ENCODE peak calls at places on chromosomes 11 and 22, in eight cellular contexts. K is Peyer's patch, W is heart left ventricle, D is H54, H is endothelial cell of umbilical vein, N is body of pancreas, Y is GM12891, U is IMR-90. J is an unnamed sample.

GRCh38 chr22:30196867-30197336 is 49.7 kb downstream of the LIF start:
- DNase-seq in K (no peak), W (no peak), D (no peak), H (no peak), N (no peak), Y (no peak), U (no peak), J (no peak)

GRCh38 chr11:59600234-59600633 is 15.3 kb downstream of the OSBP start:
- DNase-seq in K (no peak), W (no peak), D (no peak), H (no peak), N (no peak), Y (no peak), U (no peak), J (no peak)

GRCh38 chr11:116576523-116576922 is 196.3 kb downstream of the BUD13 start:
- DNase-seq in K (no peak), W (no peak), D (peak), H (no peak), N (no peak), Y (no peak), U (no peak), J (no peak)

GRCh38 chr11:86408845-86409244 is 34.2 kb downstream of the CCDC81 start:
- DNase-seq in K (no peak), W (no peak), D (no peak), H (no peak), N (no peak), Y (no peak), U (no peak), J (no peak)

GRCh38 chr11:96329419-96329818 is 13.6 kb downstream of the MAML2 start:
- DNase-seq in K (no peak), W (no peak), D (no peak), H (no peak), N (no peak), Y (no peak), U (no peak), J (no peak)

GRCh38 chr11:1567052-1567720 is 4.9 kb downstream of the DUSP8 start:
- DNase-seq in K (no peak), W (peak), D (no peak), H (no peak), N (no peak), Y (peak), U (no peak), J (no peak)

GRCh38 chr11:1198766-1199688 is 23.8 kb upstream of the MUC5B start:
- DNase-seq in K (no peak), W (peak), D (no peak), H (no peak), N (no peak), Y (no peak), U (no peak), J (no peak)

GRCh38 chr11:57251491-57252104 is 14.5 kb upstream of the APLNR start:
- DNase-seq in K (no peak), W (peak), D (no peak), H (peak), N (peak), Y (no peak), U (peak), J (peak)

GRCh38 chr11:66419825-66420224 is 1.0 kb upstream of the NPAS4 start:
- DNase-seq in K (no peak), W (no peak), D (no peak), H (no peak), N (no peak), Y (no peak), U (no peak), J (peak)

GRCh38 chr11:1574256-1575242 is 2.5 kb upstream of the DUSP8 start:
- DNase-seq in K (peak), W (peak), D (peak), H (peak), N (peak), Y (peak), U (peak), J (peak)

GRCh38 chr22:46602025-46602424 is 18.2 kb upstream of the GRAMD4 start:
- DNase-seq in K (no peak), W (peak), D (no peak), H (no peak), N (no peak), Y (no peak), U (no peak), J (no peak)

GRCh38 chr11:68652683-68653156 is 31.6 kb upstream of the GAL start:
- DNase-seq in K (no peak), W (no peak), D (no peak), H (no peak), N (no peak), Y (peak), U (no peak), J (no peak)

GRCh38 chr11:92594251-92594650 is 369.6 kb downstream of the FAT3 start:
- DNase-seq in K (no peak), W (no peak), D (no peak), H (no peak), N (no peak), Y (no peak), U (no peak), J (no peak)

GRCh38 chr11:12802418-12803085 is 128.3 kb downstream of the TEAD1 start:
- DNase-seq in K (no peak), W (peak), D (no peak), H (peak), N (peak), Y (no peak), U (peak), J (no peak)

GRCh38 chr11:11701070-11701469 is 79.3 kb upstream of the GALNT18 start:
- DNase-seq in K (no peak), W (peak), D (peak), H (no peak), N (no peak), Y (no peak), U (peak), J (no peak)

GRCh38 chr22:25139062-25139461 is 60.6 kb upstream of the CRYBB3 start:
- DNase-seq in K (no peak), W (peak), D (no peak), H (peak), N (peak), Y (no peak), U (no peak), J (no peak)

GRCh38 chr11:110196241-110196754 is 100.1 kb downstream of the RDX start:
- DNase-seq in K (no peak), W (no peak), D (no peak), H (peak), N (no peak), Y (no peak), U (peak), J (no peak)

GRCh38 chr22:34833982-34834510 is 231.9 kb upstream of the ISX start:
- DNase-seq in K (no peak), W (no peak), D (no peak), H (no peak), N (no peak), Y (no peak), U (no peak), J (no peak)

GRCh38 chr22:23901600-23901999 is 7.4 kb downstream of the MIF start:
- DNase-seq in K (no peak), W (no peak), D (no peak), H (no peak), N (no peak), Y (no peak), U (no peak), J (no peak)

GRCh38 chr11:120017582-120017981 is 120.3 kb downstream of the TRIM29 start:
- DNase-seq in K (no peak), W (no peak), D (no peak), H (no peak), N (no peak), Y (no peak), U (no peak), J (no peak)

GRCh38 chr11:25734592-25735211 is 597.2 kb upstream of the ANO3 start:
- DNase-seq in K (no peak), W (no peak), D (no peak), H (no peak), N (no peak), Y (no peak), U (peak), J (no peak)

GRCh38 chr22:43826142-43827093 is 14.3 kb upstream of the EFCAB6 start:
- DNase-seq in K (no peak), W (no peak), D (peak), H (no peak), N (peak), Y (peak), U (peak), J (peak)

GRCh38 chr11:74442601-74443000 is 24.7 kb downstream of the KCNE3 start:
- DNase-seq in K (no peak), W (no peak), D (no peak), H (no peak), N (no peak), Y (no peak), U (peak), J (no peak)

GRCh38 chr22:29299136-29299900 is 7.1 kb upstream of the GAS2L1 start:
- DNase-seq in K (no peak), W (no peak), D (no peak), H (no peak), N (no peak), Y (no peak), U (no peak), J (no peak)

GRCh38 chr22:40182231-40182835 is 4.6 kb downstream of the TNRC6B start:
- DNase-seq in K (no peak), W (no peak), D (no peak), H (peak), N (no peak), Y (no peak), U (no peak), J (no peak)

GRCh38 chr11:126824035-126824607 is 176.4 kb downstream of the KIRREL3 start:
- DNase-seq in K (no peak), W (no peak), D (no peak), H (no peak), N (no peak), Y (no peak), U (no peak), J (no peak)

GRCh38 chr11:33944693-33945424 is 53.0 kb upstream of the LMO2 start:
- DNase-seq in K (no peak), W (no peak), D (no peak), H (no peak), N (no peak), Y (no peak), U (no peak), J (no peak)

GRCh38 chr11:11027271-11027670 is 169.4 kb upstream of the ZBED5 start:
- DNase-seq in K (no peak), W (no peak), D (peak), H (no peak), N (no peak), Y (no peak), U (peak), J (no peak)

GRCh38 chr22:26893034-26893710 is 235.8 kb downstream of the MIAT start:
- DNase-seq in K (no peak), W (no peak), D (no peak), H (no peak), N (no peak), Y (no peak), U (no peak), J (no peak)

GRCh38 chr22:17717708-17718107 is 56.6 kb downstream of the BID start:
- DNase-seq in K (no peak), W (no peak), D (no peak), H (no peak), N (no peak), Y (no peak), U (peak), J (no peak)

GRCh38 chr11:48091426-48092102 is 111.2 kb downstream of the PTPRJ start:
- DNase-seq in K (no peak), W (no peak), D (no peak), H (no peak), N (no peak), Y (no peak), U (no peak), J (no peak)

GRCh38 chr11:116563028-116563712 is 209.6 kb downstream of the BUD13 start:
- DNase-seq in K (no peak), W (peak), D (no peak), H (peak), N (peak), Y (no peak), U (peak), J (peak)

GRCh38 chr22:32331236-32331917 is 26.3 kb upstream of the RFPL3 start:
- DNase-seq in K (no peak), W (no peak), D (no peak), H (peak), N (no peak), Y (no peak), U (no peak), J (no peak)

GRCh38 chr22:32695451-32695891 is 106.0 kb upstream of the TIMP3 start:
- DNase-seq in K (no peak), W (no peak), D (peak), H (no peak), N (no peak), Y (no peak), U (peak), J (no peak)

DNA sequence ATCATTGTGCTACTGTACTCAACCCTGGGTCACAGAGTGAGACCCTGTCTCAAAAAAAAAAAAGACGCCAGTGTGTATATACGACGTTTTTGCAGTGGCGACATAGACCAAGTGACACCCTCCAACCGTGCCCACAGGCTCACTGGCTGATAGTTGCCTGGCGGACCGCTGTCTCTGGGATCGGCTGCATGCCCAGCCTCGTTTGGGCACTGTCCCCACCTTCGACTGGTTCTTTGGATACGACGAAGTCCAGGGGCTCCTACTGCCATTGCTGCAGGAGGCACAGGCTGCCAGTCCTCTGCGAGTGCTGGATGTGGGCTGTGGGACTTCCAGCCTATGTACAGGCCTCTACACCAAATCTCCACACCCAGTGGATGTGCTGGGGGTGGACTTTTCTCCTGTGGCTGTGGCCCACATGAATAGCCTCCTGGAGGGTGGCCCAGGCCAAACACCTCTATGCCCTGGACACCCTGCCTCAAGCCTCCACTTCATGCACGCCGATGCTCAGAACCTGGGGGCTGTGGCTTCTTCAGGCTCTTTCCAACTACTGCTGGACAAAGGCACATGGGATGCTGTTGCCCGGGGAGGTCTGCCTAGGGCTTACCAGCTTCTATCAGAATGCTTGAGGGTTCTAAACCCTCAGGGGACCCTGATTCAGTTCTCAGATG is 1.3 kb downstream of the CSKMT start:
- DNase-seq in K (no peak), W (peak), D (no peak), H (no peak), N (no peak), Y (no peak), U (no peak), J (no peak)
- TF ChIP-seq POLR2A in K (no peak), W (no peak), D (no peak), H (peak), N (no peak), Y (peak), U (peak), J (no peak)

GRCh38 chr11:114193730-114194674 is 102.2 kb upstream of the NNMT start:
- DNase-seq in K (no peak), W (no peak), D (no peak), H (no peak), N (no peak), Y (no peak), U (no peak), J (no peak)
- TF ChIP-seq POLR2A in K (no peak), W (no peak), D (no peak), H (no peak), N (no peak), Y (no peak), U (no peak), J (no peak)

GRCh38 chr11:76713499-76713898 is 43.0 kb upstream of the LRRC32 start:
- DNase-seq in K (no peak), W (no peak), D (no peak), H (no peak), N (no peak), Y (no peak), U (no peak), J (no peak)
- TF ChIP-seq POLR2A in K (no peak), W (no peak), D (no peak), H (no peak), N (no peak), Y (no peak), U (no peak), J (no peak)

GRCh38 chr22:20079745-20080444 is at the start of gene DGCR8:
- DNase-seq in K (peak), W (peak), D (peak), H (peak), N (peak), Y (peak), U (peak), J (peak)
- TF ChIP-seq POLR2A in K (peak), W (no peak), D (peak), H (peak), N (peak), Y (no peak), U (peak), J (no peak)

J was measured in testis.